ENCODE peak calls at places on chromosomes 4 and X, in ten cellular contexts. V is A549; M is uterus; T is CD4-positive, alpha-beta T cell; A is body of pancreas; O is gastrocnemius medialis; W is osteoblast; Q is HCT116; C is cardiac muscle cell; H is transverse colon. K is an unnamed sample. For H3K9me3, the result is how much of the 10 kb centered on the place peaks cover.

GRCh38 chr4:150078041-150078995 is at the start of gene DCLK2:
- DNase-seq in V (peak), M (peak), T (no peak), A (peak), O (peak), W (peak), Q (peak), C (peak), H (peak), K (peak)

GRCh38 chr4:96677499-96677898 is 837.6 kb downstream of the PDHA2 start:
- DNase-seq in V (no peak), M (no peak), T (no peak), A (no peak), O (no peak), W (no peak), Q (no peak), C (no peak), H (no peak), K (no peak)

GRCh38 chr4:188778880-188779279 is 639.6 kb downstream of the TRIML1 start:
- DNase-seq in V (no peak), M (no peak), T (no peak), A (no peak), O (no peak), W (no peak), Q (no peak), C (no peak), H (no peak), K (no peak)

GRCh38 chrX:110665636-110666035 is 130.0 kb downstream of the CHRDL1 start:
- DNase-seq in V (peak), M (no peak), T (no peak), A (peak), O (no peak), W (no peak), Q (no peak), C (peak), H (peak), K (peak)

GRCh38 chrX:110218591-110218990 is 99.3 kb downstream of the AMMECR1 start:
- DNase-seq in V (peak), M (peak), T (no peak), A (no peak), O (no peak), W (no peak), Q (no peak), C (no peak), H (no peak), K (no peak)

GRCh38 chrX:115949900-115950822 is 220.4 kb upstream of the AGTR2 start:
- DNase-seq in V (no peak), M (no peak), T (no peak), A (peak), O (no peak), W (no peak), Q (no peak), C (no peak), H (peak), K (peak)

GRCh38 chr4:182212211-182212761 is 30.9 kb upstream of the TENM3 start:
- DNase-seq in V (no peak), M (no peak), T (no peak), A (no peak), O (peak), W (no peak), Q (no peak), C (peak), H (no peak), K (peak)

GRCh38 chr4:88745581-88746163 is 48.0 kb upstream of the NAP1L5 start:
- DNase-seq in V (no peak), M (no peak), T (no peak), A (no peak), O (no peak), W (no peak), Q (no peak), C (no peak), H (no peak), K (no peak)

GRCh38 chr4:102627831-102628523 is 126.8 kb downstream of the NFKB1 start:
- DNase-seq in V (peak), M (no peak), T (no peak), A (no peak), O (no peak), W (peak), Q (peak), C (no peak), H (no peak), K (no peak)

GRCh38 chr4:153450545-153450917 is 15.6 kb upstream of the TMEM131L start:
- DNase-seq in V (no peak), M (no peak), T (no peak), A (no peak), O (no peak), W (no peak), Q (no peak), C (no peak), H (no peak), K (no peak)

GRCh38 chr4:18050448-18050847 is 28.9 kb upstream of the LCORL start:
- DNase-seq in V (no peak), M (no peak), T (no peak), A (no peak), O (no peak), W (no peak), Q (no peak), C (no peak), H (no peak), K (no peak)

GRCh38 chrX:152912121-152912520 is 14.3 kb downstream of the ZNF185 start:
- DNase-seq in V (no peak), M (no peak), T (no peak), A (no peak), O (no peak), W (peak), Q (no peak), C (peak), H (no peak), K (no peak)

GRCh38 chr4:101345596-101346311 is 1.6 kb downstream of the PPP3CA start:
- DNase-seq in V (peak), M (peak), T (peak), A (peak), O (no peak), W (peak), Q (no peak), C (peak), H (peak), K (peak)

GRCh38 chr4:76449824-76450223 is 14.8 kb downstream of the SHROOM3 start:
- DNase-seq in V (no peak), M (no peak), T (no peak), A (peak), O (no peak), W (peak), Q (no peak), C (no peak), H (no peak), K (no peak)

GRCh38 chrX:140440891-140441290 is 64.0 kb downstream of the SOX3 start:
- DNase-seq in V (no peak), M (no peak), T (no peak), A (no peak), O (no peak), W (no peak), Q (no peak), C (peak), H (no peak), K (no peak)

GRCh38 chr4:146096374-146096773 is 79.1 kb upstream of the LSM6 start:
- DNase-seq in V (no peak), M (no peak), T (no peak), A (no peak), O (no peak), W (no peak), Q (no peak), C (no peak), H (no peak), K (no peak)

GRCh38 chrX:51641421-51642021 is 22.8 kb upstream of the CENPVL3 start:
- DNase-seq in V (peak), M (no peak), T (no peak), A (peak), O (no peak), W (peak), Q (peak), C (peak), H (no peak), K (peak)
- TF ChIP-seq CTCF in V (peak), M (no peak), T (peak), A (peak), O (no peak), W (peak), Q (peak), C (peak), H (peak), K (peak)

DNA sequence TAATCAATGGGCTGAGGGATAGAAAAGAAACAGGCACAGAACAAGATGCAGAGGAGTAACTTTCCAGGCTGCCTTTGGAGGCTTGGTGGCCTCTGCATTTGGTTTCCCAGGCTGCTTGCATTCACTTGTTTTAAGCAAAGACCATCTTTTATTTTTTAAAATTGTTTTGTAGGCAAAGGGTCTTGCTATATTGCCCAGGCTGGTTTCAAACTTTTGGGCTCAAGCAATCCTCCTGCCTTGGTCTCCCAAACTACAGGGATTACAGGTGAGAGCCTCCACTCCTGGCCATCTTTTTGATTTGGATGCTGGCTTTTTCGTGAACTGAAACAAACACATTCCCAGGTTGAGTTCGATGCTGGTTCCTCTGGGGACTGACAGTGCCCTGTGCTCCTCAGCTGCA is 74.1 kb downstream of the SLC9A6 start:
- DNase-seq in V (no peak), M (no peak), T (no peak), A (no peak), O (no peak), W (no peak), Q (no peak), C (no peak), H (no peak), K (no peak)
- H3K9me3 ChIP-seq in V (under half), M (under half), T (under half), A (under half), O (under half), W (under half), Q (under half), C (under half), H (under half), K (under half)

DNA sequence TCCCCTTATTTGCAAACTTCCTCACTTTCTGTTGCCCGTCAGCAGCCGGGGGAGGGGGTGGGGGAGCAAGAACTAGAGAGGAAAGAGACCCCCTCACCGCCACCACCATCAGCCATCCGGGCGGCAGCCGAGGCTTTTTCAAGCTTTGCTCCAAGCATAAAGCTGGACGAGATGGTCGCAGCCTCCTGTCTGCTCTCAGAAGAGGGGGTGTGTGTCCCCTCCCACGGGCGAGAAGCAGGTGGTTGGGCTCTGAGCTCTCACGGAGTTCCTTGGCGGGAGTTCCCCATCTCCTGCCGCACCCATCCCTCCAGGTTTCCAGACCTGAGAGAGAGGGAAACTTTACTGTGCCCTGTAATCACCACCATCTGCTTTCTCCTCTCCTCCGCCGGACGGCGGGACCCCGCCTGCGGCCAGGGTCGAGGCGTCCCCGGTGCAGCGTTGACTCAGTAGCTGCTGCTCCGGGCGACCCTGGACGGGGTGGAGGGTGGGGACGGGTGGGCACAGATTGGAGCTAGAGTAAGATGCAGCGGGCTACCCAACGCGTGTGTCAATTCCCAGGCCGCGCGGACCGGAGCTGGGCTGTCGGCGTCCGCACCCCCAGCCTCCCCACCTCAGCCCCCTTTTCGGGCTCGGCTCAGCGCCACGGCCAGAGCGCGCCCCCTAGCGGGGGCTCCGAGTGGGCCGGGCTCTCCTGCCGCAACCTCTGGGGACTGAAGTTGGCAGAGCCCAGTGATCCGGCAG is 4.8 kb upstream of the ARX start:
- DNase-seq in V (no peak), M (no peak), T (no peak), A (no peak), O (no peak), W (no peak), Q (no peak), C (peak), H (no peak), K (peak)
- TF ChIP-seq CTCF in V (peak), M (no peak), T (peak), A (peak), O (peak), W (peak), Q (peak), C (peak), H (peak), K (peak)

DNA sequence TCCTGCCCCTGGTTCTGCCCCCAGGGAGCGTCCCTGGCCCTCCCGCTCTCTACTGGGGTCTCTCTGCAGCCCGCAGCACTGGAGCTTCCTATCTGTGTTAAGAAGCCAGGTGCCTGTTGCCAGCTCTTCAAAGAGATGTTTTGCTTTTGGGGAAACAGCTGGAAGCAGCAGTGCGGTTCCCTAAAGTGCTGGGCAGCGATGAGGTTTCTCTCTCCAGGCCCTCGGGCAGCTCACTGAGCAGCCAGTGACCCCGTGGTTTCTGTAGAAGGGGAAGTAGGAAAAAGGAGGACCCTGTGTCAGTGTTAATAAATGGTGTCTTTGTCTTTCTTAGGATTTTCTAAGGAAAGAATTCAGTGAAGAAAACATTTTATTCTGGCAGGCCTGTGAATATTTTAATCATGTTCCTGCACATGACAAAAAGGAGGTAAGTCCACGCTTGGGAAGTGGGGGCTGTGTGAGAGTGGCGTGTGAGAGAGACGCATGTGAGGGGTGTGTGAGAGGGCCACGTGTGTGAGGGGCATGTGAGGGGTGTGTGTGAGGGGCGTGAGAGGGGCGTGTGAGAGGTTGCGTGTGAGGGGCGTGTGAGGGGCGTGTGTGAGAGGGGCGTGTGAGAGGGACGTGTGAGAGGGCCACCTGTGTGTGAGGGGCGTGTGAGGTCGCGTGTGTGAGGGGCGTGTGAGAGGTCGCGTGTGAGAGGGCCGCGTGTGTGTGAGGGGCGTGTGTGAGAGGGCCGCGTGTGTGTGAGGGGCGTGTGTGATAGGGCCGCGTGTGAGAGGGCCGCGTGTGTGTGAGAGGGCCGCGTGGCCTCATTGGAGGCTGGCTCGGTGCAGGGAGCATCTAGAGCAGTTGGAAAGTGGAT is 27.1 kb upstream of the HGFAC start:
- DNase-seq in V (no peak), M (no peak), T (no peak), A (no peak), O (no peak), W (peak), Q (no peak), C (no peak), H (no peak), K (no peak)
- H3K9me3 ChIP-seq in V (under half), M (under half), T (under half), A (under half), O (under half), W (under half), Q (under half), C (under half), H (under half), K (under half)

GRCh38 chrX:6574762-6575161 is 39.8 kb upstream of the VCX3A start:
- DNase-seq in V (no peak), M (no peak), T (no peak), A (no peak), O (no peak), W (no peak), Q (no peak), C (peak), H (no peak), K (peak)
- TF ChIP-seq CTCF in V (no peak), M (no peak), T (no peak), A (no peak), O (no peak), W (no peak), Q (no peak), C (no peak), H (no peak), K (peak)

GRCh38 chrX:80984118-80984517 is 174.4 kb upstream of the BRWD3 start:
- DNase-seq in V (no peak), M (no peak), T (no peak), A (no peak), O (no peak), W (no peak), Q (no peak), C (no peak), H (no peak), K (no peak)
- H3K9me3 ChIP-seq in V (under half), M (under half), T (under half), A (under half), O (under half), W (under half), Q (under half), C (under half), H (under half), K (under half)